ENCODE peak calls at places on chromosomes 1 and 21, in five cellular contexts. H, N, C, G and D are unnamed samples.
A peak's percentile ranks its signal among the peaks of the same experiment; 100 is the strongest.

GRCh38 chr1:219927298-219927955 is 930 bp downstream of the SLC30A10 start:
- DNase-seq in H (no peak), N (no peak), C (no peak), G (no peak), D (no peak)

GRCh38 chr21:26070822-26071425 is 99.6 kb downstream of the APP start:
- DNase-seq in H (no peak), N (peak; percentile 17), C (no peak), G (no peak), D (peak; percentile 10)

GRCh38 chr21:44870748-44871495 is 2.6 kb downstream of the PTTG1IP start:
- DNase-seq in H (no peak), N (no peak), C (no peak), G (no peak), D (no peak)

GRCh38 chr1:161185282-161185682 is 8.0 kb upstream of the B4GALT3 start:
- DNase-seq in H (peak; percentile 87), N (peak; percentile 82), C (peak; percentile 94), G (peak; percentile 48), D (no peak)

GRCh38 chr1:116038679-116039078 is 62.4 kb downstream of the SLC22A15 start:
- DNase-seq in H (no peak), N (no peak), C (no peak), G (no peak), D (no peak)

GRCh38 chr1:25731626-25732370 is 68.2 kb upstream of the SELENON start:
- DNase-seq in H (no peak), N (no peak), C (no peak), G (no peak), D (no peak)

GRCh38 chr1:48903291-48903690 is 126.6 kb upstream of the BEND5 start:
- DNase-seq in H (no peak), N (no peak), C (no peak), G (no peak), D (no peak)

GRCh38 chr1:54012862-54013261 is 5.1 kb downstream of the LDLRAD1 start:
- DNase-seq in H (no peak), N (no peak), C (no peak), G (no peak), D (no peak)

GRCh38 chr1:25837253-25837875 is 17.6 kb downstream of the MTFR1L start:
- DNase-seq in H (no peak), N (no peak), C (peak; percentile 49), G (no peak), D (peak; percentile 61)

GRCh38 chr1:156491151-156491949 is 9.2 kb downstream of the MEF2D start:
- DNase-seq in H (peak; percentile 78), N (no peak), C (peak; percentile 91), G (no peak), D (no peak)

GRCh38 chr1:54947540-54947939 is 32.9 kb upstream of the TMEM61 start:
- DNase-seq in H (no peak), N (no peak), C (no peak), G (no peak), D (no peak)

GRCh38 chr21:37436180-37436579 is 69.6 kb downstream of the DYRK1A start:
- DNase-seq in H (no peak), N (no peak), C (no peak), G (no peak), D (no peak)

GRCh38 chr21:33039542-33039941 is 13.8 kb downstream of the OLIG2 start:
- DNase-seq in H (no peak), N (no peak), C (no peak), G (no peak), D (no peak)

GRCh38 chr1:235703516-235703915 is 53.9 kb upstream of the GNG4 start:
- DNase-seq in H (no peak), N (no peak), C (no peak), G (no peak), D (peak; percentile 29)

GRCh38 chr1:54487571-54488050 is 60.4 kb upstream of the ACOT11 start:
- DNase-seq in H (no peak), N (no peak), C (no peak), G (no peak), D (no peak)

GRCh38 chr21:33963848-33964555 is 48.4 kb upstream of the ATP5PO start:
- DNase-seq in H (no peak), N (no peak), C (no peak), G (no peak), D (no peak)

GRCh38 chr1:12505639-12506311 is 112.2 kb downstream of the DHRS3 start:
- DNase-seq in H (no peak), N (no peak), C (no peak), G (no peak), D (no peak)

GRCh38 chr1:93988634-93989350 is 79.6 kb upstream of the GCLM start:
- DNase-seq in H (no peak), N (no peak), C (no peak), G (no peak), D (no peak)

GRCh38 chr1:55443175-55443933 is 228.2 kb upstream of the USP24 start:
- DNase-seq in H (no peak), N (no peak), C (no peak), G (no peak), D (no peak)

GRCh38 chr1:9284061-9284460 is 8.6 kb upstream of the SPSB1 start:
- DNase-seq in H (no peak), N (peak; percentile 21), C (no peak), G (no peak), D (no peak)

GRCh38 chr1:117628343-117628742 is 22.5 kb downstream of the TENT5C start:
- DNase-seq in H (no peak), N (no peak), C (no peak), G (no peak), D (no peak)

GRCh38 chr1:233664254-233664653 is 50.3 kb downstream of the KCNK1 start:
- DNase-seq in H (no peak), N (no peak), C (no peak), G (no peak), D (no peak)

GRCh38 chr1:52502789-52503188 is 50.1 kb downstream of the TUT4 start:
- DNase-seq in H (no peak), N (no peak), C (no peak), G (no peak), D (no peak)

GRCh38 chr1:222777977-222778376 is 36.9 kb upstream of the DISP1 start:
- DNase-seq in H (no peak), N (no peak), C (no peak), G (peak; percentile 58), D (no peak)

GRCh38 chr1:228500143-228500736 is 13.1 kb downstream of the RNF187 start:
- DNase-seq in H (no peak), N (no peak), C (peak; percentile 88), G (no peak), D (no peak)

GRCh38 chr21:43024737-43025136 is 50.4 kb downstream of the PKNOX1 start:
- DNase-seq in H (no peak), N (no peak), C (peak; percentile 37), G (no peak), D (no peak)

GRCh38 chr1:230158422-230159291 is 91.6 kb downstream of the GALNT2 start:
- DNase-seq in H (no peak), N (no peak), C (no peak), G (peak; percentile 16), D (peak; percentile 13)